ENCODE peak calls at places on chromosomes 2 and 18, in nine cellular contexts. Z, E, B, O, L, H, W, S and M are unnamed samples.

GRCh38 chr18:59556265-59556664 is 141.0 kb downstream of the CCBE1 start:
- DNase-seq in L (no peak), S (peak), Z (peak), E (no peak), W (no peak), H (no peak), B (no peak), O (no peak), M (no peak)

GRCh38 chr2:790634-791245 is 113.5 kb upstream of the TMEM18 start:
- DNase-seq in E (no peak), B (no peak), L (no peak), Z (no peak), S (no peak), O (no peak), W (no peak), H (no peak), M (no peak)

GRCh38 chr2:219344756-219345458 is 12.4 kb upstream of the RESP18 start:
- DNase-seq in H (peak), L (no peak), S (peak), E (peak), W (peak), O (no peak), Z (peak), B (no peak), M (no peak)

GRCh38 chr2:240452471-240453256 is 17.2 kb downstream of the GPC1 start:
- DNase-seq in L (peak), B (peak), E (peak), O (peak), W (peak), Z (peak), H (no peak), S (peak), M (peak)

GRCh38 chr2:181876614-181877063 is 14.9 kb upstream of the ITPRID2 start:
- DNase-seq in E (no peak), B (no peak), Z (no peak), H (no peak), L (peak), S (peak), O (no peak), W (peak), M (no peak)

GRCh38 chr2:6968319-6969100 is 51.3 kb downstream of the RNF144A start:
- DNase-seq in B (no peak), S (no peak), H (peak), O (no peak), W (no peak), L (no peak), E (no peak), Z (no peak), M (peak)

GRCh38 chr2:231047922-231048544 is 8.6 kb upstream of the PSMD1 start:
- DNase-seq in O (no peak), L (no peak), W (no peak), H (no peak), B (no peak), E (no peak), Z (no peak), S (no peak), M (no peak)

GRCh38 chr2:118854507-118855300 is 7.3 kb upstream of the EN1 start:
- DNase-seq in L (no peak), O (no peak), B (no peak), E (no peak), S (no peak), H (no peak), Z (no peak), W (no peak), M (peak)

GRCh38 chr2:88642278-88642677 is 15.0 kb upstream of the EIF2AK3 start:
- DNase-seq in O (no peak), Z (no peak), L (no peak), E (no peak), S (peak), B (no peak), W (no peak), H (no peak), M (no peak)

GRCh38 chr18:50870138-50870845 is 8.6 kb upstream of the ME2 start:
- DNase-seq in B (peak), L (no peak), H (no peak), O (no peak), W (peak), Z (peak), S (peak), E (no peak), M (no peak)

GRCh38 chr18:9763876-9764605 is 55.9 kb downstream of the RAB31 start:
- DNase-seq in B (no peak), W (no peak), S (no peak), H (no peak), Z (no peak), E (no peak), O (no peak), L (no peak), M (no peak)

GRCh38 chr2:629961-630360 is 47.2 kb downstream of the TMEM18 start:
- DNase-seq in H (no peak), W (no peak), E (no peak), L (no peak), Z (no peak), B (no peak), S (no peak), O (no peak), M (no peak)

GRCh38 chr18:63844254-63844653 is 43.3 kb upstream of the SERPINB2 start:
- DNase-seq in S (peak), Z (peak), W (peak), O (no peak), E (no peak), L (no peak), B (no peak), H (peak), M (peak)

GRCh38 chr2:240220371-240220770 is 79.9 kb upstream of the OTOS start:
- DNase-seq in L (peak), W (no peak), E (no peak), S (peak), H (no peak), B (no peak), O (no peak), Z (peak), M (no peak)

GRCh38 chr18:34807106-34807796 is 97.2 kb downstream of the DTNA start:
- DNase-seq in L (no peak), E (no peak), H (no peak), O (no peak), B (no peak), S (no peak), Z (no peak), W (peak), M (no peak)

GRCh38 chr18:54558609-54559585 is 32.1 kb upstream of the DYNAP start:
- DNase-seq in O (no peak), H (peak), S (peak), W (peak), Z (peak), B (no peak), L (peak), E (no peak), M (peak)

GRCh38 chr2:239355724-239356123 is 45.1 kb downstream of the HDAC4 start:
- DNase-seq in W (no peak), Z (peak), S (peak), L (no peak), O (no peak), E (peak), H (no peak), B (no peak), M (no peak)

GRCh38 chr2:10504370-10504993 is 56.4 kb upstream of the ODC1 start:
- DNase-seq in E (no peak), Z (no peak), L (no peak), B (no peak), S (no peak), H (no peak), O (no peak), W (no peak), M (no peak)

GRCh38 chr18:55324166-55324565 is 263.8 kb downstream of the TCF4 start:
- DNase-seq in B (no peak), H (no peak), E (no peak), S (no peak), W (no peak), Z (no peak), O (no peak), L (no peak), M (no peak)

GRCh38 chr18:11963991-11964484 is 17.3 kb upstream of the IMPA2 start:
- DNase-seq in W (no peak), Z (peak), L (no peak), S (peak), H (no peak), B (no peak), O (no peak), E (no peak), M (no peak)

GRCh38 chr2:17578466-17578928 is 38.0 kb downstream of the VSNL1 start:
- DNase-seq in B (no peak), O (no peak), H (peak), W (no peak), E (no peak), L (no peak), Z (no peak), S (no peak), M (no peak)

GRCh38 chr18:57576316-57576715 is 10.2 kb downstream of the FECH start:
- DNase-seq in L (no peak), E (no peak), Z (no peak), S (no peak), H (no peak), O (no peak), W (no peak), B (no peak), M (no peak)

GRCh38 chr18:58520964-58521363 is 107.9 kb downstream of the ALPK2 start:
- DNase-seq in E (no peak), H (no peak), S (no peak), Z (no peak), L (no peak), O (no peak), W (peak), B (no peak), M (peak)

GRCh38 chr2:110865188-110865587 is 132.8 kb downstream of the ACOXL start:
- DNase-seq in B (no peak), H (peak), E (no peak), Z (no peak), L (no peak), S (no peak), O (no peak), W (no peak), M (peak)

GRCh38 chr18:26307161-26307773 is 81.0 kb downstream of the TAF4B start:
- DNase-seq in B (no peak), Z (peak), W (peak), O (no peak), H (peak), S (peak), L (peak), E (no peak), M (peak)

GRCh38 chr2:46847185-46847710 is 68.4 kb downstream of the MCFD2 start:
- DNase-seq in L (peak), Z (peak), O (no peak), S (peak), W (peak), H (no peak), B (peak), E (peak), M (no peak)

GRCh38 chr2:8882094-8882493 is 44.7 kb upstream of the KIDINS220 start:
- DNase-seq in Z (peak), L (no peak), S (peak), W (peak), O (peak), B (no peak), E (no peak), H (peak), M (no peak)

GRCh38 chr2:137467246-137467862 is 496.9 kb upstream of the HNMT start:
- DNase-seq in B (no peak), E (no peak), W (peak), Z (peak), L (peak), S (peak), O (peak), H (peak), M (peak)

GRCh38 chr2:238143239-238143951 is 4.9 kb downstream of the KLHL30 start:
- DNase-seq in B (no peak), S (no peak), L (peak), H (no peak), Z (peak), W (peak), E (no peak), O (no peak), M (no peak)

GRCh38 chr2:28753043-28753683 is 1.5 kb downstream of the PPP1CB start:
- DNase-seq in W (peak), O (no peak), B (peak), H (peak), E (peak), L (peak), Z (peak), S (peak), M (peak)

GRCh38 chr2:96409543-96410184 is 74.1 kb downstream of the NCAPH start:
- DNase-seq in O (no peak), E (no peak), Z (no peak), B (no peak), H (no peak), L (no peak), S (no peak), W (peak), M (no peak)

GRCh38 chr2:64025741-64026140 is 6.5 kb upstream of the VPS54 start:
- DNase-seq in E (no peak), H (peak), W (no peak), S (no peak), O (no peak), Z (no peak), B (no peak), L (no peak), M (no peak)

GRCh38 chr2:64024259-64024949 is 5.2 kb upstream of the VPS54 start:
- DNase-seq in S (no peak), H (no peak), L (no peak), E (no peak), B (no peak), Z (no peak), O (no peak), W (no peak), M (no peak)

GRCh38 chr2:64019975-64020281 is 700 bp upstream of the VPS54 start:
- DNase-seq in B (no peak), S (no peak), L (no peak), O (no peak), W (no peak), H (no peak), E (no peak), Z (no peak), M (no peak)

GRCh38 chr2:64021578-64021977 is 2.4 kb upstream of the VPS54 start:
- DNase-seq in H (no peak), W (no peak), B (no peak), E (no peak), L (no peak), S (peak), Z (no peak), O (no peak), M (no peak)

GRCh38 chr2:64023485-64024258 is 4.4 kb upstream of the VPS54 start:
- DNase-seq in Z (no peak), L (no peak), E (no peak), O (peak), H (peak), B (no peak), W (no peak), S (peak), M (no peak)
- TF ChIP-seq CTCF in Z (no peak), L (no peak), E (no peak), O (no peak), H (no peak), B (no peak), W (no peak), S (no peak), M (no peak)

GRCh38 chr2:172467382-172467781 is 40.0 kb downstream of the ITGA6 start:
- DNase-seq in H (peak), W (no peak), E (no peak), O (no peak), S (peak), Z (no peak), L (no peak), B (no peak), M (no peak)
- TF ChIP-seq CTCF in H (peak), W (no peak), E (no peak), O (no peak), S (peak), Z (no peak), L (no peak), B (no peak), M (peak)

GRCh38 chr2:44834656-44835055 is 106.8 kb upstream of the SIX3 start:
- DNase-seq in B (no peak), S (no peak), Z (no peak), W (no peak), O (no peak), L (no peak), H (peak), E (no peak), M (no peak)

GRCh38 chr2:44838116-44838790 is 103.2 kb upstream of the SIX3 start:
- DNase-seq in E (no peak), L (no peak), S (no peak), O (no peak), Z (no peak), B (no peak), H (peak), W (no peak), M (no peak)

GRCh38 chr2:44836916-44837315 is 104.6 kb upstream of the SIX3 start:
- DNase-seq in S (no peak), Z (no peak), L (no peak), W (no peak), B (no peak), E (no peak), O (no peak), H (no peak), M (no peak)

GRCh38 chr2:44833123-44834069 is 108.1 kb upstream of the SIX3 start:
- DNase-seq in S (no peak), H (peak), O (no peak), B (no peak), W (no peak), Z (no peak), E (no peak), L (no peak), M (peak)

DNA sequence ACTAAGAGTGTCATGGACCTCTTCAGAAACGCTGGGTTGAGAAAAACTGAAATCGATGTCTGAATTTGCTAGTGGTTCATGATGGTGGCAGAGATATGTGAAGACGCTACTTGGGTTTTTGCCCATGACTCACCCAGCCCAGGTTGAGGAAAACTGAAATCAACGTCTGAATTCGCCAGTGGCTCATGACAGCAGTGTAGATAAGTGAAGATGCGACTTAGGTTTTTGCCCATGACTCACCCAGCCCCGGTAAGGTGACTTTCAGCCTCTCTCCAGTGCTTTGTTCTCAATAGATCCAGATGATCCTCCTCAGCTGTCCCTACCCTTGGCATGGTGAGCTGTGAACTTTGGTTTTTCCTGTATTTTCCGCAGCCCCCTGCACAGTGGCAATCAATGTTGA is 105.3 kb upstream of the SIX3 start:
- DNase-seq in L (no peak), H (peak), S (no peak), B (no peak), W (no peak), E (no peak), O (no peak), Z (no peak), M (peak)
- TF ChIP-seq CTCF in L (no peak), H (no peak), S (no peak), B (no peak), W (no peak), E (no peak), O (no peak), Z (no peak), M (no peak)

GRCh38 chr2:141379965-141380624 is 750.7 kb downstream of the LRP1B start:
- DNase-seq in H (no peak), W (no peak), B (no peak), L (no peak), E (no peak), Z (no peak), S (no peak), O (no peak), M (no peak)
- TF ChIP-seq CTCF in H (no peak), W (no peak), B (no peak), L (no peak), E (no peak), Z (no peak), S (no peak), O (no peak), M (no peak)

GRCh38 chr2:101309211-101309700 is 755 bp upstream of the RNF149 start:
- DNase-seq in E (no peak), O (no peak), S (no peak), Z (no peak), B (no peak), L (no peak), W (no peak), H (no peak), M (no peak)

GRCh38 chr2:101310591-101311389 is 2.3 kb upstream of the RNF149 start:
- DNase-seq in L (no peak), O (no peak), B (no peak), Z (peak), H (no peak), S (no peak), E (no peak), W (no peak), M (no peak)

GRCh38 chr2:101307950-101308431 is 510 bp downstream of the RNF149 start:
- DNase-seq in O (peak), W (no peak), Z (peak), B (no peak), S (no peak), E (peak), H (peak), L (peak), M (peak)

GRCh38 chr2:101307503-101307902 is 998 bp downstream of the RNF149 start:
- DNase-seq in H (peak), E (no peak), S (peak), B (no peak), W (no peak), O (no peak), Z (no peak), L (no peak), M (peak)

DNA sequence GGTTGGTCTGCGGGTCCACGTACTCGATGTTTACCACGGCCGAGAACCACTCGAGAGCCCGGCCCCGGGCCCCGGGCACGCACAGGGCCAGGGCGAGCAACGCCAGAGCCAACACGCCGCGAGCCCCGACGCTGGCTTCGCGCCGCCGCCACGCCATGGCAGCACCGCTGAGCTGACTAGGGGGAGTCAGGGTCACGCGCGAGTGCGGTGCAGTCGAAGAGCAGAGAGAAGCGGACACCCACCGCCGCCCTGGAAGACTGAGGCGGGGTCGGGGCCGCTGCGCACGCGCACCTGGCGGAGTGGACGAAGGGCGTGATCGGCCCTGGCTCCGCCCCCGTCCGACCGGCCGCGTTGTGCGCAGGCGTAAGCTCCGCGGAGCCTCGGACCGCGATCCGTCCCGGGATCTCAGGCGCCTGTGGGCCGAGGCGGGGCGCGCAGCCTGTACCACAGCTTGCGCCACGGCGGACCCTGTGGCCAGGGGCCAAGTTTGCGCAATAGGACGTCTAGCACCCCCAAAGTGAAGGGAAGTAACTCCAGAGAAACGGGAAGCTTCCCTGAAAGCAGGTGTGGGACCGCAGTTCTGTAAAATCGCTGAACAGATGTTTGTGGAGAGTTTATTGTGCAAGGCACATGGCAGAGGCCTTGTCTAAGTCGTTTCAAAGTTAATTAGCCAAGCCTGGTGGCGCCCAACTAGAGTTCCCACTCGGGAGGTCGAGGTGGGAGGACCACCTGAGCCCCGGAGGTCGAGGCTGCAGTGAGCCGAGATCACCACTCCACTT is at the start of gene RNF149:
- DNase-seq in W (peak), L (peak), O (peak), S (peak), Z (peak), H (peak), B (peak), E (peak), M (peak)
- TF ChIP-seq CTCF in W (no peak), L (no peak), O (no peak), S (no peak), Z (no peak), H (no peak), B (no peak), E (peak), M (no peak)

GRCh38 chr18:7926526-7926925 is 359.4 kb downstream of the PTPRM start:
- DNase-seq in H (no peak), B (no peak), L (peak), Z (no peak), S (no peak), W (peak), O (no peak), E (no peak), M (no peak)
- TF ChIP-seq CTCF in H (no peak), B (peak), L (peak), Z (no peak), S (peak), W (peak), O (no peak), E (no peak), M (no peak)